ENCODE peak calls at places on chromosomes 1 and 21, in four cellular contexts. One of them, this sample, is unnamed.

GRCh38 chr1:7717769-7718368 is 53.2 kb upstream of the VAMP3 start:
- DNase-seq in cardiac muscle cell: no peak
- DNase-seq in lower lobe of right lung: no peak
- DNase-seq in spleen: no peak
- DNase-seq in this sample: no peak

GRCh38 chr1:88549536-88549935 is 134.5 kb upstream of the PKN2 start:
- DNase-seq in cardiac muscle cell: peak; percentile 10
- DNase-seq in lower lobe of right lung: no peak
- DNase-seq in spleen: no peak
- DNase-seq in this sample: no peak

GRCh38 chr1:188027613-188028012 is 1198.9 kb downstream of the PLA2G4A start:
- DNase-seq in cardiac muscle cell: peak; percentile 82
- DNase-seq in lower lobe of right lung: no peak
- DNase-seq in spleen: no peak
- DNase-seq in this sample: no peak

GRCh38 chr1:178538192-178538916 is 25.4 kb downstream of the TEX35 start:
- DNase-seq in cardiac muscle cell: peak; percentile 52
- DNase-seq in lower lobe of right lung: no peak
- DNase-seq in spleen: no peak
- DNase-seq in this sample: no peak

GRCh38 chr1:220747426-220748090 is 564 bp upstream of the MTARC2 start:
- DNase-seq in cardiac muscle cell: no peak
- DNase-seq in lower lobe of right lung: no peak
- DNase-seq in spleen: no peak
- DNase-seq in this sample: no peak

GRCh38 chr1:183029591-183030000 is 6.4 kb downstream of the LAMC1 start:
- DNase-seq in cardiac muscle cell: peak; percentile 52
- DNase-seq in lower lobe of right lung: no peak
- DNase-seq in spleen: no peak
- DNase-seq in this sample: peak; percentile 39

GRCh38 chr21:42426424-42426823 is 22.7 kb downstream of the UBASH3A start:
- DNase-seq in cardiac muscle cell: no peak
- DNase-seq in lower lobe of right lung: no peak
- DNase-seq in spleen: peak; percentile 2
- DNase-seq in this sample: no peak

GRCh38 chr1:59561782-59562181 is 253.0 kb upstream of the HOOK1 start:
- DNase-seq in cardiac muscle cell: no peak
- DNase-seq in lower lobe of right lung: no peak
- DNase-seq in spleen: no peak
- DNase-seq in this sample: no peak

GRCh38 chr21:41043008-41043407 is 125.0 kb upstream of the BACE2 start:
- DNase-seq in cardiac muscle cell: no peak
- DNase-seq in lower lobe of right lung: no peak
- DNase-seq in spleen: no peak
- DNase-seq in this sample: no peak

GRCh38 chr1:16615253-16616252 is 2.2 kb upstream of the NBPF1 start:
- DNase-seq in cardiac muscle cell: no peak
- DNase-seq in lower lobe of right lung: peak; percentile 45
- DNase-seq in spleen: peak; percentile 75
- DNase-seq in this sample: no peak

GRCh38 chr1:177756161-177756560 is 213.7 kb downstream of the SEC16B start:
- DNase-seq in cardiac muscle cell: no peak
- DNase-seq in lower lobe of right lung: no peak
- DNase-seq in spleen: no peak
- DNase-seq in this sample: no peak

GRCh38 chr1:14884619-14885175 is 268.9 kb upstream of the TMEM51 start:
- DNase-seq in cardiac muscle cell: no peak
- DNase-seq in lower lobe of right lung: no peak
- DNase-seq in spleen: no peak
- DNase-seq in this sample: no peak

GRCh38 chr1:179781962-179782361 is 38.9 kb downstream of the FAM163A start:
- DNase-seq in cardiac muscle cell: peak; percentile 90
- DNase-seq in lower lobe of right lung: no peak
- DNase-seq in spleen: no peak
- DNase-seq in this sample: no peak

GRCh38 chr1:225875044-225875822 is 6.9 kb downstream of the TMEM63A start:
- DNase-seq in cardiac muscle cell: no peak
- DNase-seq in lower lobe of right lung: peak; percentile 79
- DNase-seq in spleen: peak; percentile 46
- DNase-seq in this sample: peak; percentile 77

GRCh38 chr1:228085287-228085926 is 2.9 kb downstream of the ARF1 start:
- DNase-seq in cardiac muscle cell: peak; percentile 90
- DNase-seq in lower lobe of right lung: peak; percentile 49
- DNase-seq in spleen: peak; percentile 66
- DNase-seq in this sample: no peak

GRCh38 chr1:69485616-69486015 is 82.1 kb upstream of the LRRC7 start:
- DNase-seq in cardiac muscle cell: no peak
- DNase-seq in lower lobe of right lung: no peak
- DNase-seq in spleen: no peak
- DNase-seq in this sample: no peak

GRCh38 chr1:86247553-86248279 is 91.1 kb upstream of the COL24A1 start:
- DNase-seq in cardiac muscle cell: no peak
- DNase-seq in lower lobe of right lung: no peak
- DNase-seq in spleen: no peak
- DNase-seq in this sample: no peak

GRCh38 chr1:43729816-43730463 is 22.6 kb downstream of the ST3GAL3 start:
- DNase-seq in cardiac muscle cell: no peak
- DNase-seq in lower lobe of right lung: no peak
- DNase-seq in spleen: no peak
- DNase-seq in this sample: no peak

DNA sequence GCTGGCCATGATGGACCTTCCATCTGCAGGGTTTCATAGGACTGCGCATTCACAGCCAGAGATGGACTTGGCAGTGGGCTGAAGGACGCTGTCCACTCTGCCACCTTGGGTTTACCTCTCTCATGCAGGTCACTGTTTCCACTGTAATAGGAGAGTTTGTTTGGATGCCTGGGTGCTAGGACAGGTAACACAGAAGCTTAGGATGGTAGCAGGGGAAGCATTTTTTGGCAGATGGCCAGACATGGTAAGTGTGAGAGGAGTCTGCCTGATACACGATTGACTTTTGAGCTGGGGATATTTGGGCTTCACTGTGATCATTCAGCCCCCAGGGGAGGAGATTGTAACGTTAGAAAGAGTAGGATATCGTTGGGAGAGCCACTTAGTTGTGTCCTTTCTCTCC is 11.8 kb downstream of the PSEN2 start:
- DNase-seq in cardiac muscle cell: peak; percentile 8
- DNase-seq in lower lobe of right lung: no peak
- DNase-seq in spleen: peak; percentile 64
- DNase-seq in this sample: no peak
- H3K4me3 ChIP-seq in cardiac muscle cell: no peak overlapping the region
- H3K4me3 ChIP-seq in lower lobe of right lung: peak overlapping the region; percentile 36
- H3K4me3 ChIP-seq in spleen: peak overlapping the region; percentile 0
- H3K4me3 ChIP-seq in this sample: no peak overlapping the region

DNA sequence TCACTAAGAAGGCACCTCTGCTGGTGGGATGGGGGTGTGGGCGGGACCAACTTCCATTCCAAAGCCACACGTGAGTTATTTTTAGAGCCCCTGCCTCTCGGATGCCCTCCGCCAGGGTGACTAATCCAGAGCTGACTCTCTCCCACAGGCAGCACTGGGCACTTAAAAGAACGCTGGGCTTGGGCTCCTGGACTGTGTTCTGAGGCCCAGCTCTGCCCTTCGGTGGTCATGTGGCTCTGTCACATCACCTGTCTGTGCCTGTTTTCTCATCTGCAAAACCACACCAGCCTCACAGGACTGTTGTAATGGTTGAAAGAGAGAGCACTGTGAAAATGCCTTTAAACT is 27.0 kb downstream of the LAMB3 start:
- DNase-seq in cardiac muscle cell: no peak
- DNase-seq in lower lobe of right lung: no peak
- DNase-seq in spleen: no peak
- DNase-seq in this sample: no peak
- H3K4me1 ChIP-seq in cardiac muscle cell: peaks cover 14% of the 10 kb centered on the region
- H3K4me1 ChIP-seq in lower lobe of right lung: peaks cover 27% of the 10 kb centered on the region
- H3K4me1 ChIP-seq in spleen: peaks cover 18% of the 10 kb centered on the region
- H3K4me1 ChIP-seq in this sample: no peaks in the 10 kb centered on the region

GRCh38 chr1:203173566-203173965 is 2.1 kb downstream of the MYBPH start:
- DNase-seq in cardiac muscle cell: no peak
- DNase-seq in lower lobe of right lung: no peak
- DNase-seq in spleen: peak; percentile 51
- DNase-seq in this sample: no peak
- TF ChIP-seq CTCF in cardiac muscle cell: no peak
- TF ChIP-seq CTCF in lower lobe of right lung: no peak
- TF ChIP-seq CTCF in spleen: no peak
- TF ChIP-seq CTCF in this sample: no peak

GRCh38 chr1:79188371-79188770 is 181.8 kb upstream of the ADGRL4 start:
- DNase-seq in cardiac muscle cell: peak; percentile 50
- DNase-seq in lower lobe of right lung: no peak
- DNase-seq in spleen: no peak
- DNase-seq in this sample: no peak
- H3K4me3 ChIP-seq in cardiac muscle cell: no peak overlapping the region
- H3K4me3 ChIP-seq in lower lobe of right lung: no peak overlapping the region
- H3K4me3 ChIP-seq in spleen: no peak overlapping the region
- H3K4me3 ChIP-seq in this sample: no peak overlapping the region

DNA sequence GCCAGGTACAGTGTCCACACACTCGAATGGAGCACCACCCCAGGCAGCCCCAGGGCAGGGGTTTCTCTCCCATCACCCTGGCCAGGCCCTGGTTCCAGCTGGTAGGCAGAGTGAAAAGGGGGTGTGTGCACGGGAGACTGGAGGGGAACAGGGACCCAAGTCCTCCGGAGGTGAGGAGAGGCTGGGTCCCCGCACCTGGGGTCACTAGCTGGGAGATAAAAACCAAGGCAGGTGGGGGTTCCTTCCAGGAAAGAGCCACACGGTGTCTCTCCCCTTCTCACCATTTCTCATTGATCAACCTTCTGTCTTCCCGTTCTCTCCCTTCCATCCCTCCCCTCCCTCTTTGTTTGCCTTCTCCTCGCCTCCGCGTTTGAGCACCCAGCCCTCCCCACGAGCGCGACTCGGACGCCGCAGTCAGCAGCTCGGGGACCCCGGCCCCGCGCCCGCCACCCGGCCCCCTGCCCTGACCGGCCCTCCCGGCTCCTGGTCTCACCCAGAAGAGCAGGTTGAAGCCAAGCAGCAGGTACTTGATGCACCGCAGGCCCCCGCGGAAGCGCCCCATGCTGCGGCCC is 346 bp downstream of the TSPAN2 start:
- DNase-seq in cardiac muscle cell: no peak
- DNase-seq in lower lobe of right lung: no peak
- DNase-seq in spleen: no peak
- DNase-seq in this sample: peak; percentile 20
- H3K4me1 ChIP-seq in cardiac muscle cell: peaks cover 27% of the 10 kb centered on the region
- H3K4me1 ChIP-seq in lower lobe of right lung: peaks cover 51% of the 10 kb centered on the region
- H3K4me1 ChIP-seq in spleen: peaks cover 20% of the 10 kb centered on the region
- H3K4me1 ChIP-seq in this sample: peaks cover 3% of the 10 kb centered on the region

DNA sequence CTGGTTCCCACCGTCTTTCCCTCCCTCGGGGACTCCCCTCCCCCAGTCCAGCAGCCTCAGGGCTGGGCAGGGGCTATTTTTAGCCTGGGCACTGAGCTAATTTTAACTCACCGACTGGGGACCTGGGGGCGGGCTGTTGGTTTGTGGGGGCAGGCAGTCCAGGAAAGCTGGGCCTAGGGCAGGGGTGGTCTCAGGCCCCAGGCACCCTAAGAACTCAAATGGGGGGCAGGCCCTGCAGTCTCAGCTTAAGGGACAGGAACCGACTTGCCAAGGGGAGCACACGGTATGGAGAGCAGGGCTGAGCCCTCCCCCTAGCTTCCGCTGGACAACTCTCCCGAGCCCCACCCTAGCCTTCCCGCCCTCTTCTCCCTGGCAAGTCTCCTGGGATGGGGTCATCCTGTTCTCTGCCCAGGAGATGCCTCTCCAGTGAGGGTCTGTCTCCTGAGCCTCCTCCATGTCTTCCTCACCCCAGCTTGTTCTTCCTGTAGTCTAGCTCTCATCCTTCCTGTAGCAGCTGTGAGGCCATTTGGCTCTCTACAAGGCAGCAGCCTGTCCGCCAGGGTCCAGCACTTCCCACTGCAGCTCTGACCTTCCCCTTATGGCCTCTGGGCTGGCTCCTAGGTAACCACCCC is 10.1 kb downstream of the MEF2D start:
- DNase-seq in cardiac muscle cell: no peak
- DNase-seq in lower lobe of right lung: no peak
- DNase-seq in spleen: no peak
- DNase-seq in this sample: no peak
- TF ChIP-seq CTCF in cardiac muscle cell: peak; percentile 10
- TF ChIP-seq CTCF in lower lobe of right lung: no peak
- TF ChIP-seq CTCF in spleen: no peak
- TF ChIP-seq CTCF in this sample: no peak

GRCh38 chr1:18643154-18644012 is 12.7 kb downstream of the PAX7 start:
- DNase-seq in cardiac muscle cell: no peak
- DNase-seq in lower lobe of right lung: no peak
- DNase-seq in spleen: no peak
- DNase-seq in this sample: peak; percentile 57
- H3K4me3 ChIP-seq in cardiac muscle cell: peak overlapping the region; percentile 1
- H3K4me3 ChIP-seq in lower lobe of right lung: no peak overlapping the region
- H3K4me3 ChIP-seq in spleen: no peak overlapping the region
- H3K4me3 ChIP-seq in this sample: no peak overlapping the region

DNA sequence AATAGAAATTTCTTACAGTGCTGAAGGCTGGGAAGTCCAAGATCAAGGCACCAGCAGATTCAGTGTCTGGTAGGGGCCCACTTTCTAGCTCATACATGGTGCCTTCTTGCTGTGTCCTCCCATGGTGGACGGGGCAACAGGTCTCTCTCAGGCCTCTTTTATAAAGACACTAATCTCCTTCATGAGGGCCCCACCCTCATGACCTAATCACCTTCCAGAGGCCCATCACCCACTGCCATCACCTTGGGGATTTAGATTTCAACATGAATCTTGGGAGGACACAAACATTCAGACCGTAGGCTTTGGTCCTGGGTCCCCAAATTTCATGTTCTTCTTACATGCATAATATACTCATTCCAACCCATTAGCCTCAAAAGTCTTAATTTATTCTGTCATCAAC is 71.5 kb downstream of the PGM1 start:
- DNase-seq in cardiac muscle cell: no peak
- DNase-seq in lower lobe of right lung: no peak
- DNase-seq in spleen: no peak
- DNase-seq in this sample: no peak
- H3K4me1 ChIP-seq in cardiac muscle cell: no peaks in the 10 kb centered on the region
- H3K4me1 ChIP-seq in lower lobe of right lung: no peaks in the 10 kb centered on the region
- H3K4me1 ChIP-seq in spleen: no peaks in the 10 kb centered on the region
- H3K4me1 ChIP-seq in this sample: peaks cover 4% of the 10 kb centered on the region

This sample was measured in Caco-2.